ENCODE peak calls at places on chromosomes 11 and 22, in nine cellular contexts. Z is astrocyte of the spinal cord; X is heart left ventricle; N is neural crest cell; F is adipocyte; W is activated CD4-positive, CD25-positive, alpha-beta regulatory T cell treated with anti-CD3 and anti-CD28 coated beads, Interleukin-2, amount 50 U/mL, for 72 hours; U is left cardiac atrium; J is endothelial cell; S is choroid plexus epithelial cell. Q is an unnamed sample.

GRCh38 chr11:83649468-83649915 is 363.3 kb upstream of the CCDC90B start:
- DNase-seq in Z (no peak), X (no peak), N (no peak), F (no peak), W (no peak), U (no peak), J (no peak), S (no peak), Q (no peak)

GRCh38 chr11:46127150-46127638 is 5.9 kb upstream of the PHF21A start:
- DNase-seq in Z (peak), X (peak), N (no peak), F (peak), W (no peak), U (peak), J (no peak), S (peak), Q (no peak)

GRCh38 chr11:129146196-129146595 is 45.9 kb downstream of the ARHGAP32 start:
- DNase-seq in Z (peak), X (no peak), N (no peak), F (peak), W (no peak), U (no peak), J (no peak), S (peak), Q (no peak)

GRCh38 chr11:1896895-1897294 is 5.2 kb upstream of the PRR33 start:
- DNase-seq in Z (no peak), X (no peak), N (no peak), F (no peak), W (no peak), U (no peak), J (no peak), S (no peak), Q (no peak)

GRCh38 chr22:30866811-30867271 is 101.7 kb downstream of the MORC2 start:
- DNase-seq in Z (no peak), X (peak), N (no peak), F (no peak), W (no peak), U (no peak), J (no peak), S (no peak), Q (peak)

GRCh38 chr22:45731798-45732495 is 60.3 kb downstream of the ATXN10 start:
- DNase-seq in Z (peak), X (no peak), N (no peak), F (peak), W (no peak), U (no peak), J (no peak), S (peak), Q (no peak)

GRCh38 chr11:7467652-7468051 is 17.7 kb upstream of the OLFML1 start:
- DNase-seq in Z (no peak), X (no peak), N (no peak), F (no peak), W (no peak), U (no peak), J (no peak), S (no peak), Q (no peak)

GRCh38 chr22:49104434-49104833 is 723.2 kb downstream of the BRD1 start:
- DNase-seq in Z (no peak), X (no peak), N (no peak), F (no peak), W (no peak), U (no peak), J (no peak), S (no peak), Q (no peak)

GRCh38 chr11:19769820-19770219 is 57.2 kb downstream of the NAV2 start:
- DNase-seq in Z (peak), X (no peak), N (no peak), F (peak), W (no peak), U (no peak), J (no peak), S (peak), Q (no peak)

GRCh38 chr11:102794382-102794781 is 3.6 kb downstream of the MMP1 start:
- DNase-seq in Z (peak), X (no peak), N (no peak), F (peak), W (no peak), U (no peak), J (peak), S (peak), Q (no peak)

Q was measured in tibial artery.